ENCODE peak calls at places on chromosome 5, in eight cellular contexts. I is psoas muscle; P is RKO; H is KBM-7; Z is astrocyte; B is stimulated activated CD8-positive, alpha-beta memory T cell treated with anti-CD3 and anti-CD28 coated beads, Interleukin-15, amount 100 ng/mL, for 24 hours; R is HT1080; A is GM06990. M is an unnamed sample.

GRCh38 chr5:37838152-37838932 is 1.5 kb downstream of the GDNF start:
- DNase-seq in I (peak), P (no peak), H (no peak), Z (no peak), B (no peak), R (no peak), A (no peak), M (no peak)

GRCh38 chr5:34585601-34586104 is 70.5 kb upstream of the RAI14 start:
- DNase-seq in I (no peak), P (no peak), H (no peak), Z (peak), B (no peak), R (peak), A (no peak), M (no peak)

GRCh38 chr5:33257807-33258491 is 182.8 kb upstream of the TARS1 start:
- DNase-seq in I (no peak), P (peak), H (no peak), Z (peak), B (no peak), R (peak), A (no peak), M (no peak)

GRCh38 chr5:15615859-15616258 is 115.9 kb downstream of the FBXL7 start:
- DNase-seq in I (no peak), P (no peak), H (no peak), Z (peak), B (no peak), R (no peak), A (no peak), M (no peak)

GRCh38 chr5:431711-432050 is 11.3 kb upstream of the EXOC3 start:
- DNase-seq in I (peak), P (no peak), H (no peak), Z (no peak), B (no peak), R (no peak), A (no peak), M (peak)

GRCh38 chr5:80246995-80247729 is 8.7 kb downstream of the SERINC5 start:
- DNase-seq in I (peak), P (peak), H (peak), Z (peak), B (no peak), R (peak), A (peak), M (no peak)

GRCh38 chr5:998276-998974 is 10.2 kb upstream of the NKD2 start:
- DNase-seq in I (peak), P (no peak), H (no peak), Z (no peak), B (no peak), R (no peak), A (no peak), M (no peak)

GRCh38 chr5:10262121-10262774 is 12.2 kb downstream of the CCT5 start:
- DNase-seq in I (no peak), P (no peak), H (no peak), Z (no peak), B (no peak), R (no peak), A (no peak), M (no peak)

GRCh38 chr5:4802044-4802443 is 338.1 kb upstream of the ADAMTS16 start:
- DNase-seq in I (no peak), P (peak), H (no peak), Z (peak), B (no peak), R (peak), A (no peak), M (no peak)

GRCh38 chr5:53364098-53364497 is 116.3 kb upstream of the FST start:
- DNase-seq in I (no peak), P (no peak), H (peak), Z (no peak), B (no peak), R (no peak), A (no peak), M (no peak)

GRCh38 chr5:5298841-5299543 is 123.5 kb upstream of the ICE1 start:
- DNase-seq in I (no peak), P (no peak), H (no peak), Z (peak), B (no peak), R (no peak), A (no peak), M (no peak)

GRCh38 chr5:5145651-5146529 is 5.8 kb downstream of the ADAMTS16 start:
- DNase-seq in I (no peak), P (peak), H (no peak), Z (peak), B (no peak), R (peak), A (no peak), M (no peak)

GRCh38 chr5:31944683-31945445 is 229.3 kb downstream of the GOLPH3 start:
- DNase-seq in I (no peak), P (no peak), H (no peak), Z (no peak), B (no peak), R (no peak), A (no peak), M (peak)

GRCh38 chr5:72205431-72206009 is 98.2 kb downstream of the MAP1B start:
- DNase-seq in I (no peak), P (no peak), H (no peak), Z (peak), B (no peak), R (no peak), A (no peak), M (no peak)

GRCh38 chr5:174599992-174600391 is 124.4 kb upstream of the MSX2 start:
- DNase-seq in I (no peak), P (no peak), H (peak), Z (no peak), B (no peak), R (no peak), A (no peak), M (no peak)

GRCh38 chr5:178994580-178995340 is at the start of gene GRM6:
- DNase-seq in I (no peak), P (no peak), H (no peak), Z (no peak), B (no peak), R (no peak), A (no peak), M (no peak)

GRCh38 chr5:134131165-134131564 is 16.7 kb downstream of the TCF7 start:
- DNase-seq in I (peak), P (no peak), H (no peak), Z (no peak), B (no peak), R (no peak), A (no peak), M (peak)

GRCh38 chr5:143699121-143699520 is 112.8 kb upstream of the HMHB1 start:
- DNase-seq in I (no peak), P (no peak), H (no peak), Z (no peak), B (no peak), R (no peak), A (no peak), M (no peak)

GRCh38 chr5:79109527-79110492 is 1.8 kb upstream of the BHMT start:
- DNase-seq in I (peak), P (no peak), H (peak), Z (no peak), B (no peak), R (no peak), A (no peak), M (peak)

GRCh38 chr5:69167488-69167845 is 517 bp downstream of the CCNB1 start:
- DNase-seq in I (no peak), P (peak), H (peak), Z (no peak), B (no peak), R (no peak), A (no peak), M (no peak)

GRCh38 chr5:169291877-169292276 is 9.1 kb downstream of the SLIT3 start:
- DNase-seq in I (no peak), P (no peak), H (no peak), Z (no peak), B (no peak), R (no peak), A (no peak), M (no peak)

M was measured in mucosa of descending colon.